ENCODE peak calls at places on chromosome 3, in six cellular contexts. J is Peyer's patch, Q is adrenal gland, B is astrocyte of the spinal cord, R is uterus, G is heart left ventricle. Z is an unnamed sample.

GRCh38 chr3:122793568-122794416 is at the start of gene HSPBAP1:
- DNase-seq in J (peak; percentile 97), Q (peak; percentile 92), B (peak; percentile 91), R (peak; percentile 94), G (peak; percentile 93), Z (peak; percentile 93)

GRCh38 chr3:53842436-53843194 is 3.6 kb downstream of the CHDH start:
- DNase-seq in J (no peak), Q (peak; percentile 83), B (peak; percentile 16), R (peak; percentile 62), G (peak; percentile 39), Z (peak; percentile 23)

GRCh38 chr3:131163-131889 is 65.2 kb upstream of the CHL1 start:
- DNase-seq in J (no peak), Q (no peak), B (no peak), R (no peak), G (peak; percentile 10), Z (no peak)

GRCh38 chr3:68787227-68787626 is 145.1 kb downstream of the TAFA4 start:
- DNase-seq in J (no peak), Q (no peak), B (no peak), R (no peak), G (no peak), Z (no peak)

GRCh38 chr3:141006344-141006743 is 44.8 kb upstream of the SPSB4 start:
- DNase-seq in J (no peak), Q (no peak), B (no peak), R (no peak), G (no peak), Z (no peak)

GRCh38 chr3:58355174-58355573 is 22.5 kb downstream of the PXK start:
- DNase-seq in J (peak; percentile 49), Q (no peak), B (no peak), R (no peak), G (no peak), Z (no peak)

GRCh38 chr3:186983372-186984058 is 53.2 kb downstream of the ST6GAL1 start:
- DNase-seq in J (no peak), Q (no peak), B (no peak), R (no peak), G (no peak), Z (no peak)

GRCh38 chr3:126397610-126398422 is 3.1 kb downstream of the CFAP100 start:
- DNase-seq in J (no peak), Q (no peak), B (no peak), R (no peak), G (no peak), Z (no peak)

GRCh38 chr3:172536993-172537419 is 13.8 kb upstream of the TNFSF10 start:
- DNase-seq in J (no peak), Q (no peak), B (no peak), R (no peak), G (no peak), Z (no peak)

GRCh38 chr3:18087963-18088362 is 337.2 kb downstream of the SATB1 start:
- DNase-seq in J (no peak), Q (no peak), B (no peak), R (no peak), G (no peak), Z (no peak)

GRCh38 chr3:187753516-187753915 is 8.2 kb upstream of the BCL6 start:
- DNase-seq in J (no peak), Q (no peak), B (no peak), R (no peak), G (no peak), Z (no peak)

DNA sequence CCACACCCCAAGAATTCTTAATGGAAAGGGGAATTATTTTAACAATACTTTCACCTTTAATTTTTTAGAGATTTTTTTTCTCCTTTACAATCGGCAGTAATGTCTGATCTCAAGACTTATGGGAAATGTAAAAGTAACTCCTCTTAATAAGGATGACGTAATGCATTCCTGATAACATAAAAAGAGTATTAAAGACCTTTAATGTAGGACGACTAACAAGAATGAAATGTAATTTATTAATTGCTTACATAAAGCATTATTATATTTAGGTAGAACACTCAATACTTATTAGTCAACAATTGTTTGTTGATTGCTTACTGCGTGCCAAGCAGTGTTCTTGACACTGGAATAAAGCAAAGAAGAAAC is 416.8 kb upstream of the NAALADL2 start:
- DNase-seq in J (no peak), Q (no peak), B (no peak), R (no peak), G (no peak), Z (no peak)
- H3K4me3 ChIP-seq in J (peak overlapping the region; percentile 92), Q (no peak overlapping the region), B (peak overlapping the region; percentile 69), R (no peak overlapping the region), G (peak overlapping the region; percentile 79), Z (peak overlapping the region; percentile 72)

DNA sequence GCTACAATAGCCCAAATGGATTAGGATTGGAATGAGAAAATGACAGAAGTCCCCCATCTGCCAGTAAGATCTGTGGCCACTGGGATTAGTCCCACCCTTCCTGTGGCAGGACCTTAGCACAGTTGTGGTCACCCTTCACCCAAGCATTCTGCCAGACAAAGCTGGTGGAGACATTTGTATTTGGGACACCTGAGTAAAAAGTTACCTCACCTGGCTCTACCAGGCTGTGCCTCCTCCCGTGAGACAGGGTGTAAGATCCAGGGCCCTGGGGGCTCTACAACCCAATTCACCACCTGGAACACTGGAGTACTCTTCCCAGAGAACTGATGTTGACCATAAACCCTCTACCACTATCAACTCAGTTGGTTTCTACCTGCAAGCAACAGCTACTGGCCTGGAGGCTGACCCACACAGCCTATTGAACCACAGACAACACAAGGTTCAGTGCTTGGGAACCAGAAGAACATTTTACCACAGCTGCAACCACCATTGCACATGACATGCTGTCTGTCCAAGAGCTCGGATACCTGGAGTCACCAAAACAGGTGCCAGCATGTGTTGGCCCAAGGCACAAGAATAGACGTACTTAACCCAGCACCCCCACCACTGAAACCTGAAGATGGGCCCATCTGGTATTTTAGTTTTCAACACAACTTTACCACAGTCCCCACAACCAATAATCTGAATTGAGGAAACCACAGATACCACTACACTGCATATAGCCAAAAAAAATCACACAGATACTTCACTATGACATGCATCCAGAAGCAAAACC is 1686.7 kb downstream of the SI start:
- DNase-seq in J (no peak), Q (no peak), B (no peak), R (no peak), G (no peak), Z (no peak)
- H3K4me3 ChIP-seq in J (no peak overlapping the region), Q (no peak overlapping the region), B (no peak overlapping the region), R (no peak overlapping the region), G (no peak overlapping the region), Z (no peak overlapping the region)

DNA sequence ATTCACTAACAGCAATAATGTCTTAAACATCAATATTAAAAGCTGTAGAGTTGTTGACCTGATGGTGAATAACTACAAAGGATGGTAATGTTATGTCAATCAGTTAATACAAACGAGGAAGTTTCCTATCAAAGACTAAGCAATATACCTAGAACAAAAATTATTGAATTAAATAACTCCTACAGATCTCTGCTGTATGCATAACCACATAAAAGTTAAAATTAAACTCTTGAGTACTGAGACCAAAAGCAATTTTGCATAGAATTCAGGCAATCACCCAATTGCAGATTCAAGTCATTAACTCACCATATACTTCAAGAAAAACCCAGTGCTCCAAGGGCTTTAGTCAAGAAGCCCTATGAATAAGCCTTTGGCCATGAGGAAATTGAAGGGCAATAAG is 518.8 kb downstream of the MECOM start:
- DNase-seq in J (no peak), Q (no peak), B (no peak), R (no peak), G (no peak), Z (peak; percentile 27)
- H3K4me3 ChIP-seq in J (no peak overlapping the region), Q (no peak overlapping the region), B (peak overlapping the region; percentile 86), R (no peak overlapping the region), G (peak overlapping the region; percentile 61), Z (peak overlapping the region; percentile 75)

GRCh38 chr3:174540081-174540480 is 319.1 kb upstream of the NAALADL2 start:
- DNase-seq in J (no peak), Q (no peak), B (no peak), R (no peak), G (no peak), Z (no peak)

GRCh38 chr3:174541708-174542107 is 317.4 kb upstream of the NAALADL2 start:
- DNase-seq in J (no peak), Q (no peak), B (peak; percentile 18), R (no peak), G (no peak), Z (peak; percentile 43)

GRCh38 chr3:174538116-174538515 is 321.0 kb upstream of the NAALADL2 start:
- DNase-seq in J (no peak), Q (no peak), B (no peak), R (no peak), G (no peak), Z (no peak)

GRCh38 chr3:174536319-174536718 is 322.8 kb upstream of the NAALADL2 start:
- DNase-seq in J (no peak), Q (no peak), B (no peak), R (no peak), G (no peak), Z (no peak)

GRCh38 chr3:174540536-174540935 is 318.6 kb upstream of the NAALADL2 start:
- DNase-seq in J (no peak), Q (no peak), B (no peak), R (no peak), G (no peak), Z (no peak)
- H3K4me3 ChIP-seq in J (no peak overlapping the region), Q (no peak overlapping the region), B (no peak overlapping the region), R (no peak overlapping the region), G (no peak overlapping the region), Z (no peak overlapping the region)

GRCh38 chr3:74614133-74614967 is at the start of gene CNTN3:
- DNase-seq in J (no peak), Q (no peak), B (no peak), R (no peak), G (no peak), Z (peak; percentile 42)
- H3K4me3 ChIP-seq in J (peak within 1 kb of the TSS; percentile 54), Q (no peak within 1 kb of the TSS), B (no peak within 1 kb of the TSS), R (no peak within 1 kb of the TSS), G (peak within 1 kb of the TSS; percentile 25), Z (peak within 1 kb of the TSS; percentile 60)

DNA sequence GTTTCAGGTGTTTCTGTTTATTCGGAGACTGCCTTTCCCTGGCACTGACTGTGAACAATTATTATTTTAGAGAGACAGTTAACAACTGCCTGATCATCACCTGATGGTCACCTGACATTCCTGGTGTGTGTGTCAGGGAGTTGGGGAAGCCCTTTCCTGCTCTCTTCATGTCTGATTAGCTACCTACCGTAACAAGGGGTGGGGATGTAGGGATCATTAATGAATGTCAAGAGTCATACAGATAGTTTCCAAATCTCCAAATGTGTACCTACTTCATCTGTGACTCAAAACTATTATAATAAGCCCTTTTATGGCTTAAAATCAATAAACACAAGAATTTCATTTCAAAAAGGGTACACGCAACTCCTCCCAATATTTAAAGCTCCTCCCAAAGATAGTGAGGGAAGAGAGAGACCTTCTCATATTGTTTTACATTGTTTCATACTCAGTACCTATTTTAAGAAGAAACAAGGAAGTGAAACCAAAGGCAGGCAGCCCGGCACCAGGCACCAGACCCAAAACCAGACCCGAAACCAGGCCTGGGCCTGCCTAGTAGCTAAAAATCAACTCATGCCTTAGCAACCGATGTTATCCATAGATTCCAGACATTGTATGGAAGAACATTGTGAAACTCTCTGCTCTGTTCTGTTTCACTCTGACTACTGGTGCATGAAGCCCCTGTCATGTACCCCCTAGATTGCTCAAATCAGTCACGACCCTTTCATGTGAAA is 844.9 kb upstream of the ALCAM start:
- DNase-seq in J (peak; percentile 65), Q (peak; percentile 17), B (no peak), R (no peak), G (no peak), Z (no peak)
- H3K4me3 ChIP-seq in J (no peak overlapping the region), Q (no peak overlapping the region), B (no peak overlapping the region), R (no peak overlapping the region), G (no peak overlapping the region), Z (no peak overlapping the region)

GRCh38 chr3:108486910-108487309 is 23.5 kb downstream of the MYH15 start:
- DNase-seq in J (no peak), Q (peak; percentile 64), B (peak; percentile 39), R (no peak), G (peak; percentile 26), Z (peak; percentile 68)
- H3K4me3 ChIP-seq in J (no peak overlapping the region), Q (no peak overlapping the region), B (no peak overlapping the region), R (no peak overlapping the region), G (no peak overlapping the region), Z (no peak overlapping the region)

GRCh38 chr3:156680243-156680930 is 6.0 kb downstream of the TIPARP start:
- DNase-seq in J (no peak), Q (no peak), B (no peak), R (no peak), G (no peak), Z (no peak)
- H3K4me3 ChIP-seq in J (peak overlapping the region; percentile 2), Q (no peak overlapping the region), B (no peak overlapping the region), R (no peak overlapping the region), G (peak overlapping the region; percentile 13), Z (no peak overlapping the region)